ENCODE peak calls at places on chromosomes 7 and 10, in seven cellular contexts. S is naive thymus-derived CD4-positive, alpha-beta T cell; U is IMR-90; F is mesendoderm; T is heart right ventricle; L is CD8-positive, alpha-beta T cell; C is SK-N-SH. M is an unnamed sample.

GRCh38 chr7:28157826-28158416 is 22.7 kb downstream of the JAZF1 start:
- DNase-seq in L (no peak), C (no peak), T (no peak), U (no peak), F (no peak), S (no peak), M (no peak)

GRCh38 chr10:114768394-114768786 is 53.2 kb upstream of the FHIP2A start:
- DNase-seq in L (no peak), T (no peak), F (peak; percentile 37), S (no peak), C (no peak), U (no peak), M (no peak)

GRCh38 chr7:157004050-157004838 is 6.2 kb downstream of the MNX1 start:
- DNase-seq in S (no peak), C (peak; percentile 88), T (no peak), F (peak; percentile 72), L (no peak), U (peak; percentile 13), M (peak; percentile 87)

GRCh38 chr7:1957471-1958225 is 275.1 kb downstream of the MAD1L1 start:
- DNase-seq in C (no peak), F (no peak), T (no peak), S (no peak), L (no peak), U (no peak), M (no peak)

GRCh38 chr7:107029061-107029763 is 15.3 kb upstream of the PRKAR2B start:
- DNase-seq in U (peak; percentile 9), T (no peak), F (no peak), C (peak; percentile 75), L (no peak), S (no peak), M (no peak)

GRCh38 chr7:121562274-121562673 is 166.2 kb upstream of the FAM3C start:
- DNase-seq in L (no peak), F (peak; percentile 54), C (no peak), U (peak; percentile 24), S (no peak), T (no peak), M (no peak)

GRCh38 chr7:1247527-1248041 is 14.9 kb downstream of the UNCX start:
- DNase-seq in T (no peak), L (no peak), U (no peak), S (no peak), C (peak; percentile 76), F (peak; percentile 53), M (peak; percentile 93)

GRCh38 chr7:69814421-69814962 is 216.2 kb downstream of the AUTS2 start:
- DNase-seq in U (no peak), L (no peak), C (no peak), T (peak; percentile 25), F (peak; percentile 48), S (no peak), M (peak; percentile 46)

GRCh38 chr7:155669717-155670505 is 25.4 kb downstream of the RBM33 start:
- DNase-seq in F (peak; percentile 79), S (no peak), C (peak; percentile 39), L (no peak), T (no peak), U (peak; percentile 71), M (peak; percentile 43)

GRCh38 chr7:30965372-30965771 is 1.6 kb downstream of the GHRHR start:
- DNase-seq in T (no peak), C (no peak), U (no peak), S (no peak), L (no peak), F (no peak), M (no peak)

GRCh38 chr10:113709221-113709838 is 29.6 kb downstream of the CASP7 start:
- DNase-seq in S (no peak), U (peak; percentile 85), L (no peak), F (peak; percentile 53), T (no peak), C (no peak), M (peak; percentile 13)

GRCh38 chr10:48690791-48691660 is 6.4 kb downstream of the WDFY4 start:
- DNase-seq in S (no peak), L (no peak), F (no peak), U (no peak), C (no peak), T (no peak), M (no peak)

GRCh38 chr10:5494611-5495010 is 4.8 kb downstream of the CALML5 start:
- DNase-seq in U (no peak), C (no peak), L (no peak), F (no peak), T (no peak), S (no peak), M (no peak)
- H3K36me3 ChIP-seq in U (no peaks in the 10 kb centered on the region), C (no peaks in the 10 kb centered on the region), L (no peaks in the 10 kb centered on the region), F (no peaks in the 10 kb centered on the region), T (no peaks in the 10 kb centered on the region), S (no peaks in the 10 kb centered on the region), M (no peaks in the 10 kb centered on the region)

GRCh38 chr10:73791871-73792400 is 6.5 kb downstream of the ZSWIM8 start:
- DNase-seq in S (no peak), F (no peak), L (no peak), T (no peak), U (no peak), C (no peak), M (peak; percentile 47)

GRCh38 chr10:73796766-73797165 is 11.4 kb downstream of the ZSWIM8 start:
- DNase-seq in T (no peak), S (no peak), U (no peak), C (no peak), L (no peak), F (no peak), M (no peak)

GRCh38 chr10:73789659-73790055 is 4.3 kb downstream of the ZSWIM8 start:
- DNase-seq in F (no peak), S (no peak), T (no peak), U (no peak), C (no peak), L (no peak), M (no peak)

GRCh38 chr10:73790886-73791625 is 5.7 kb downstream of the ZSWIM8 start:
- DNase-seq in S (no peak), U (no peak), T (no peak), F (no peak), C (no peak), L (no peak), M (no peak)

DNA sequence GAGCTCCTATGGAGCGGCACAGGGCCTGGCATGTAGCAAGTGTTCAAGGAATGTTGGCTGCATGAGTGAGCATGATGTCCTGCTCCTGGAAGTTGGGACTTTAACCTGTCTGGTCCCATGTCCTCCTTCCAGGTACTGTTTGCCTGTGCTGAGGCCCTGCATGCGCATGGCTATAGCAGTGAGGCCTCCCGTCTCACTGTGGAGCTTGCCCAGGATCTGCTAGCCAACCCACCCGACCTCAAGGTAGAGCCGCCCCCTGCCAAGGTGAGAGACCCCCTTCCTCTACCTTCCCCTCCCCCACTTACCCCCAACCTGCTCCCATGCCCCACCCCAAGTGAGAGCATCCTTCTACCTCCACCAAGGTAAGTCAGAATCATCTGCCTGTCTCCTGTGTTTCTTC is 8.1 kb downstream of the ZSWIM8 start:
- DNase-seq in T (no peak), C (no peak), U (no peak), F (no peak), S (no peak), L (no peak), M (no peak)
- H3K36me3 ChIP-seq in T (peaks cover 100% of the 10 kb centered on the region), C (peaks cover 90% of the 10 kb centered on the region), U (peaks cover 87% of the 10 kb centered on the region), F (peaks cover 7% of the 10 kb centered on the region), S (peaks cover 42% of the 10 kb centered on the region), L (peaks cover 74% of the 10 kb centered on the region), M (peaks cover 13% of the 10 kb centered on the region)

DNA sequence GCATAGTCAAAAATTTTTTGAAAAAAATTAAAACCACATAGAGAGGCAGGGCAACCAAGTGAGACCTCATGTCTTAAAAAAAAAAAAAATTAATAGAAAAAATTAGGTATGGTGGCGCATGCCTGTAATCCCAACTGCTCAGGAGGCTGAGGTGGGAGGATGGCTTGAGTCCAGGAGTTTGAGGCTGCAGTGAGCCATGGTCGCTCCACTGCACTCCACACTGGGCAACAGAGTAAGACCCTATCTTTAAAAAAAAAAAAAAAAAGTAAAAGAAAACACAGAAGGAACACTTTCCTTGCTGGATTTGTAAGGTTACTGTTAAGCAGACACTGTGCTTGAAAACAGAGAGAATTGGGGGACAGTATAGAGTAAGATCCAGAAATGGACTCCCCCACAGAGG is 58.1 kb downstream of the ALOX5 start:
- DNase-seq in T (no peak), S (no peak), F (no peak), C (no peak), L (no peak), U (no peak), M (no peak)
- H3K36me3 ChIP-seq in T (no peaks in the 10 kb centered on the region), S (no peaks in the 10 kb centered on the region), F (no peaks in the 10 kb centered on the region), C (no peaks in the 10 kb centered on the region), L (no peaks in the 10 kb centered on the region), U (no peaks in the 10 kb centered on the region), M (no peaks in the 10 kb centered on the region)

GRCh38 chr10:71830726-71831125 is 20.3 kb downstream of the PSAP start:
- DNase-seq in T (no peak), L (no peak), F (no peak), C (no peak), U (no peak), S (no peak), M (no peak)

GRCh38 chr10:71828702-71829101 is 22.3 kb downstream of the PSAP start:
- DNase-seq in U (no peak), S (no peak), C (no peak), F (no peak), L (no peak), T (no peak), M (no peak)

GRCh38 chr10:71831646-71832552 is 19.2 kb downstream of the PSAP start:
- DNase-seq in F (no peak), U (peak; percentile 54), L (no peak), T (no peak), C (no peak), S (no peak), M (no peak)

GRCh38 chr10:71827828-71828227 is 23.2 kb downstream of the PSAP start:
- DNase-seq in F (no peak), S (no peak), L (no peak), T (no peak), U (no peak), C (no peak), M (no peak)

GRCh38 chr10:71829171-71829570 is 21.9 kb downstream of the PSAP start:
- DNase-seq in C (no peak), F (no peak), T (no peak), S (no peak), U (no peak), L (no peak), M (no peak)
- H3K36me3 ChIP-seq in C (peaks cover 77% of the 10 kb centered on the region), F (peaks cover 17% of the 10 kb centered on the region), T (peaks cover 99% of the 10 kb centered on the region), S (peaks cover 47% of the 10 kb centered on the region), U (peaks cover 62% of the 10 kb centered on the region), L (peaks cover 52% of the 10 kb centered on the region), M (peaks cover 46% of the 10 kb centered on the region)

DNA sequence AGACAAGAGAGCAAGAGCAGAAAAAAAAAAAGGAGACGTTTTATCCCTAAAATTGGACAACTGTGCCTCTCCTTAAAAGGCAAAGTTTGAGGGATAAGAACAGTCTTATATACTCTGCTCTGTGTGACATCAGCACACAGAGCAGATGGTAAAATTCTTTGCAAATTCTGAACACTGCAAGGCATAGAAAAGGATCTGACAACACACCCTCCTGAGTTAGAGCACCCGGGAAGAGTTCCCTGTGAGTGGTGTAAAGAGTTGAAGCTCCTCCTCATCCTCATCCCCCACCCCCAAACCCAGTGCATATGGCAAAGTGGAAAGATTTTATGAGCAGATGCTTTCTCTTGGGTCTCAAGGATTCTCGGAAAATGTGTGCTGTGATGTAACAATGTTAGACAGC is 39.9 kb upstream of the DGKI start:
- DNase-seq in F (no peak), C (no peak), S (no peak), U (peak; percentile 55), T (no peak), L (no peak), M (no peak)
- H3K36me3 ChIP-seq in F (peaks cover 11% of the 10 kb centered on the region), C (peaks cover 44% of the 10 kb centered on the region), S (no peaks in the 10 kb centered on the region), U (peaks cover 50% of the 10 kb centered on the region), T (peaks cover 81% of the 10 kb centered on the region), L (peaks cover 10% of the 10 kb centered on the region), M (peaks cover 14% of the 10 kb centered on the region)

M was measured in H7.